ENCODE peak calls at places on chromosomes 6 and 20, in five cellular contexts. R, Y, E, T and S are unnamed samples.

GRCh38 chr6:152085533-152085932 is 278.1 kb downstream of the ESR1 start:
- DNase-seq in R (no peak), Y (no peak), E (no peak), T (no peak), S (no peak)

GRCh38 chr20:32585011-32585518 is at the start of gene NOL4L:
- DNase-seq in R (no peak), Y (peak; percentile 34), E (peak; percentile 37), T (peak; percentile 41), S (no peak)

GRCh38 chr6:156449128-156449527 is 328.1 kb upstream of the ARID1B start:
- DNase-seq in R (no peak), Y (no peak), E (no peak), T (no peak), S (no peak)

GRCh38 chr6:17483391-17484016 is 90.1 kb downstream of the CAP2 start:
- DNase-seq in R (no peak), Y (no peak), E (no peak), T (no peak), S (no peak)

GRCh38 chr6:107320126-107320525 is 139.2 kb downstream of the PDSS2 start:
- DNase-seq in R (peak; percentile 16), Y (no peak), E (peak; percentile 26), T (no peak), S (no peak)

GRCh38 chr6:33502486-33502885 is 48.1 kb downstream of the ZBTB9 start:
- DNase-seq in R (no peak), Y (no peak), E (no peak), T (no peak), S (no peak)

GRCh38 chr6:75113446-75113845 is 92.4 kb downstream of the COL12A1 start:
- DNase-seq in R (peak; percentile 31), Y (no peak), E (peak; percentile 12), T (no peak), S (no peak)

GRCh38 chr6:37047421-37047931 is 42.0 kb downstream of the FGD2 start:
- DNase-seq in R (no peak), Y (no peak), E (no peak), T (no peak), S (no peak)

GRCh38 chr6:52403627-52404026 is 16.5 kb upstream of the EFHC1 start:
- DNase-seq in R (no peak), Y (peak; percentile 38), E (peak; percentile 13), T (peak; percentile 55), S (no peak)

GRCh38 chr20:25042531-25043498 is 15.1 kb downstream of the ACSS1 start:
- DNase-seq in R (no peak), Y (peak; percentile 70), E (no peak), T (no peak), S (no peak)

GRCh38 chr20:18276821-18277220 is 11.5 kb upstream of the ZNF133 start:
- DNase-seq in R (peak; percentile 70), Y (peak; percentile 34), E (peak; percentile 79), T (peak; percentile 67), S (peak; percentile 77)

GRCh38 chr20:19560876-19561480 is 197.1 kb upstream of the RIN2 start:
- DNase-seq in R (no peak), Y (no peak), E (peak; percentile 8), T (no peak), S (no peak)

GRCh38 chr6:17589402-17590116 is 10.5 kb upstream of the FAM8A1 start:
- DNase-seq in R (peak; percentile 66), Y (no peak), E (peak; percentile 68), T (peak; percentile 59), S (no peak)

GRCh38 chr6:89985744-89986493 is 91.7 kb downstream of the GJA10 start:
- DNase-seq in R (peak; percentile 96), Y (peak; percentile 11), E (peak; percentile 69), T (no peak), S (no peak)

GRCh38 chr6:151537561-151537960 is 43.7 kb downstream of the CCDC170 start:
- DNase-seq in R (no peak), Y (no peak), E (no peak), T (no peak), S (no peak)

GRCh38 chr20:25525857-25526256 is 59.5 kb downstream of the NINL start:
- DNase-seq in R (peak; percentile 96), Y (no peak), E (peak; percentile 91), T (no peak), S (no peak)

GRCh38 chr6:401994-402640 is 10.6 kb downstream of the IRF4 start:
- DNase-seq in R (no peak), Y (no peak), E (no peak), T (no peak), S (no peak)

GRCh38 chr6:13668291-13668928 is 43.2 kb downstream of the RANBP9 start:
- DNase-seq in R (no peak), Y (no peak), E (peak; percentile 49), T (no peak), S (no peak)

GRCh38 chr6:130598021-130598989 is 228.9 kb upstream of the SMLR1 start:
- DNase-seq in R (no peak), Y (no peak), E (peak; percentile 26), T (no peak), S (no peak)

GRCh38 chr6:141724731-141725130 is 408.0 kb upstream of the GJE1 start:
- DNase-seq in R (no peak), Y (no peak), E (no peak), T (no peak), S (no peak)

GRCh38 chr20:38144608-38145093 is 20.4 kb downstream of the TGM2 start:
- DNase-seq in R (no peak), Y (no peak), E (no peak), T (no peak), S (no peak)

GRCh38 chr20:53024121-53024520 is 52.0 kb downstream of the TSHZ2 start:
- DNase-seq in R (no peak), Y (no peak), E (no peak), T (no peak), S (no peak)

GRCh38 chr20:51756653-51757052 is 11.5 kb downstream of the ATP9A start:
- DNase-seq in R (no peak), Y (no peak), E (no peak), T (no peak), S (no peak)

GRCh38 chr6:63094947-63095346 is 116.3 kb upstream of the FKBP1C start:
- DNase-seq in R (no peak), Y (no peak), E (no peak), T (no peak), S (no peak)

GRCh38 chr6:162727347-162728176 is at the start of the genes PACRG and PRKN:
- DNase-seq in R (peak; percentile 97), Y (peak; percentile 99), E (peak; percentile 99), T (peak; percentile 100), S (peak; percentile 99)

GRCh38 chr20:8424986-8425385 is 292.9 kb downstream of the PLCB1 start:
- DNase-seq in R (no peak), Y (no peak), E (no peak), T (no peak), S (no peak)

GRCh38 chr6:17305219-17306001 is 24.2 kb downstream of the RBM24 start:
- DNase-seq in R (no peak), Y (no peak), E (peak; percentile 45), T (no peak), S (no peak)

GRCh38 chr6:46848684-46849360 is 55.6 kb downstream of the MEP1A start:
- DNase-seq in R (peak; percentile 67), Y (peak; percentile 88), E (peak; percentile 82), T (peak; percentile 94), S (peak; percentile 87)

GRCh38 chr6:11054722-11055121 is 10.6 kb upstream of the ELOVL2 start:
- DNase-seq in R (no peak), Y (no peak), E (no peak), T (no peak), S (no peak)

GRCh38 chr6:26550250-26550993 is 12.3 kb downstream of the HMGN4 start:
- DNase-seq in R (peak; percentile 45), Y (peak; percentile 73), E (peak; percentile 63), T (peak; percentile 77), S (no peak)

GRCh38 chr6:111161650-111162049 is 74.3 kb downstream of the SLC16A10 start:
- DNase-seq in R (no peak), Y (no peak), E (no peak), T (no peak), S (no peak)

GRCh38 chr20:14721926-14722325 is 384.5 kb upstream of the FLRT3 start:
- DNase-seq in R (no peak), Y (no peak), E (peak; percentile 7), T (no peak), S (no peak)

GRCh38 chr6:93822434-93823265 is 403.3 kb upstream of the EPHA7 start:
- DNase-seq in R (no peak), Y (no peak), E (no peak), T (no peak), S (no peak)

GRCh38 chr6:105510746-105511145 is 107.9 kb upstream of the PREP start:
- DNase-seq in R (no peak), Y (no peak), E (peak; percentile 29), T (no peak), S (no peak)

GRCh38 chr6:69861986-69862385 is 4.4 kb upstream of the COL19A1 start:
- DNase-seq in R (no peak), Y (no peak), E (no peak), T (no peak), S (no peak)

GRCh38 chr6:128520436-128521301 is at the start of gene PTPRK:
- DNase-seq in R (peak; percentile 91), Y (peak; percentile 94), E (peak; percentile 95), T (peak; percentile 96), S (peak; percentile 92)
- TF ChIP-seq CTCF in R (no peak), Y (peak; percentile 48), E (no peak), T (peak; percentile 51), S (peak; percentile 62)

GRCh38 chr6:45599053-45599452 is 221.3 kb upstream of the SUPT3H start:
- DNase-seq in R (no peak), Y (no peak), E (no peak), T (no peak), S (no peak)
- TF ChIP-seq CTCF in R (no peak), Y (no peak), E (no peak), T (no peak), S (no peak)

GRCh38 chr6:125779924-125780539 is 10.7 kb upstream of the NCOA7 start:
- DNase-seq in R (peak; percentile 96), Y (peak; percentile 81), E (peak; percentile 94), T (peak; percentile 75), S (peak; percentile 97)
- TF ChIP-seq CTCF in R (peak; percentile 21), Y (peak; percentile 43), E (peak; percentile 30), T (no peak), S (no peak)

GRCh38 chr6:24855389-24856245 is 56.9 kb upstream of the ARMH2 start:
- DNase-seq in R (peak; percentile 81), Y (peak; percentile 21), E (peak; percentile 86), T (peak; percentile 81), S (peak; percentile 69)

GRCh38 chr6:24856954-24857670 is 58.4 kb upstream of the ARMH2 start:
- DNase-seq in R (no peak), Y (no peak), E (no peak), T (no peak), S (no peak)

GRCh38 chr6:24858154-24858801 is 59.6 kb upstream of the ARMH2 start:
- DNase-seq in R (peak; percentile 21), Y (no peak), E (peak; percentile 69), T (peak; percentile 49), S (no peak)

GRCh38 chr6:24854077-24854670 is 55.5 kb upstream of the ARMH2 start:
- DNase-seq in R (no peak), Y (no peak), E (no peak), T (no peak), S (no peak)

DNA sequence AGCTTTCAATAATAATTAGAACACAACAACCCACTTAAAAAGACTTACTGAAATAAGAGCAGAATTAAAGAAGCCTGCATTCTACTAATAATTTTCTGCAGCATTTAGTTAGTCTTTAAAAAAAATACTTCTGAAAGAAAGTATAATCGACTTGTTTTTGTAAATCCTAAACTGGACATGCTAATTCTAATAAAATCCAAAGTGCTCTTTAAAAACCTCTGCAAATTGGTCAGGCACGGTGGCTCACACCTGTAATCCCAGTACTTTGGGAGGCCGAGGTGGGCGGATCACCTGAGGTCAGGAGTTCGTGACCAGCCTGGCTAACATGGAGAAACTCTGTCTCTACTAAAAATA is 57.5 kb upstream of the ARMH2 start:
- DNase-seq in R (no peak), Y (no peak), E (no peak), T (no peak), S (no peak)
- TF ChIP-seq CTCF in R (no peak), Y (no peak), E (no peak), T (no peak), S (no peak)